ENCODE peak calls at places on chromosomes 12 and 14, in five cellular contexts. One of them, this sample, is unnamed.

GRCh38 chr12:28035483-28035882 is 63.0 kb upstream of the PTHLH start:
- DNase-seq in effector CD4-positive, alpha-beta T cell: no peak
- DNase-seq in neuronal stem cell: no peak
- DNase-seq in right cardiac atrium: no peak
- DNase-seq in NCI-H1092: no peak
- DNase-seq in this sample: no peak

GRCh38 chr12:62435337-62436163 is 31.1 kb upstream of the MON2 start:
- DNase-seq in right cardiac atrium: peak
- DNase-seq in effector CD4-positive, alpha-beta T cell: no peak
- DNase-seq in neuronal stem cell: peak
- DNase-seq in NCI-H1092: peak
- DNase-seq in this sample: peak

GRCh38 chr12:47085815-47086252 is 6.1 kb upstream of the AMIGO2 start:
- DNase-seq in effector CD4-positive, alpha-beta T cell: peak
- DNase-seq in NCI-H1092: peak
- DNase-seq in right cardiac atrium: no peak
- DNase-seq in neuronal stem cell: no peak
- DNase-seq in this sample: peak

GRCh38 chr14:50813544-50813863 is 17.5 kb downstream of the NIN start:
- DNase-seq in right cardiac atrium: no peak
- DNase-seq in neuronal stem cell: no peak
- DNase-seq in NCI-H1092: no peak
- DNase-seq in effector CD4-positive, alpha-beta T cell: no peak
- DNase-seq in this sample: no peak

GRCh38 chr14:36717363-36717762 is 55.7 kb downstream of the PAX9 start:
- DNase-seq in right cardiac atrium: no peak
- DNase-seq in neuronal stem cell: no peak
- DNase-seq in effector CD4-positive, alpha-beta T cell: no peak
- DNase-seq in NCI-H1092: no peak
- DNase-seq in this sample: no peak

GRCh38 chr12:85835810-85836715 is at the start of gene RASSF9:
- DNase-seq in effector CD4-positive, alpha-beta T cell: no peak
- DNase-seq in right cardiac atrium: peak
- DNase-seq in NCI-H1092: no peak
- DNase-seq in neuronal stem cell: no peak
- DNase-seq in this sample: no peak

GRCh38 chr12:53479314-53479713 is 19.9 kb downstream of the MAP3K12 start:
- DNase-seq in NCI-H1092: no peak
- DNase-seq in right cardiac atrium: no peak
- DNase-seq in neuronal stem cell: no peak
- DNase-seq in effector CD4-positive, alpha-beta T cell: no peak
- DNase-seq in this sample: no peak

GRCh38 chr14:67620217-67620789 is 583 bp downstream of the ARG2 start:
- DNase-seq in neuronal stem cell: peak
- DNase-seq in effector CD4-positive, alpha-beta T cell: no peak
- DNase-seq in NCI-H1092: peak
- DNase-seq in right cardiac atrium: peak
- DNase-seq in this sample: peak

This sample was measured in naive thymus-derived CD4-positive, alpha-beta T cell.